ENCODE peak calls at places on chromosomes 16 and 17, in four cellular contexts. One of them, this sample, is unnamed.

GRCh38 chr16:23466162-23466885 is 13.3 kb upstream of the COG7 start:
- DNase-seq in WTC11: no peak
- DNase-seq in HepG2: no peak
- DNase-seq in K562: no peak
- DNase-seq in this sample: no peak

GRCh38 chr16:13852827-13853226 is 67.1 kb upstream of the ERCC4 start:
- DNase-seq in WTC11: no peak
- DNase-seq in HepG2: no peak
- DNase-seq in K562: no peak
- DNase-seq in this sample: no peak

GRCh38 chr17:16945513-16946201 is 26.3 kb downstream of the TNFRSF13B start:
- DNase-seq in WTC11: peak; percentile 49
- DNase-seq in HepG2: no peak
- DNase-seq in K562: no peak
- DNase-seq in this sample: peak; percentile 35

GRCh38 chr17:27247071-27247957 is 46.6 kb upstream of the WSB1 start:
- DNase-seq in WTC11: no peak
- DNase-seq in HepG2: peak; percentile 89
- DNase-seq in K562: no peak
- DNase-seq in this sample: no peak

GRCh38 chr17:44279586-44280344 is 11.8 kb upstream of the SLC4A1 start:
- DNase-seq in WTC11: peak; percentile 80
- DNase-seq in HepG2: peak; percentile 86
- DNase-seq in K562: peak; percentile 81
- DNase-seq in this sample: no peak

GRCh38 chr16:46859719-46860152 is 24.4 kb upstream of the GPT2 start:
- DNase-seq in WTC11: no peak
- DNase-seq in HepG2: peak; percentile 82
- DNase-seq in K562: no peak
- DNase-seq in this sample: no peak

GRCh38 chr17:61285483-61286320 is 113.9 kb upstream of the TBX2 start:
- DNase-seq in WTC11: peak; percentile 19
- DNase-seq in HepG2: no peak
- DNase-seq in K562: no peak
- DNase-seq in this sample: no peak

GRCh38 chr16:47060596-47060995 is 83.1 kb downstream of the NETO2 start:
- DNase-seq in WTC11: no peak
- DNase-seq in HepG2: no peak
- DNase-seq in K562: no peak
- DNase-seq in this sample: no peak

GRCh38 chr16:24253192-24253591 is 2.9 kb upstream of the CACNG3 start:
- DNase-seq in WTC11: peak; percentile 58
- DNase-seq in HepG2: peak; percentile 47
- DNase-seq in K562: peak; percentile 67
- DNase-seq in this sample: peak; percentile 68

GRCh38 chr16:87316923-87317765 is at the start of gene C16orf95:
- DNase-seq in WTC11: peak; percentile 97
- DNase-seq in HepG2: peak; percentile 95
- DNase-seq in K562: peak; percentile 100
- DNase-seq in this sample: peak; percentile 100

GRCh38 chr17:6101706-6102105 is 31.5 kb downstream of the WSCD1 start:
- DNase-seq in WTC11: no peak
- DNase-seq in HepG2: no peak
- DNase-seq in K562: no peak
- DNase-seq in this sample: no peak

GRCh38 chr16:30844671-30845449 is 49.0 kb downstream of the BCL7C start:
- DNase-seq in WTC11: peak; percentile 78
- DNase-seq in HepG2: peak; percentile 97
- DNase-seq in K562: peak; percentile 86
- DNase-seq in this sample: peak; percentile 73

GRCh38 chr17:28279411-28279810 is 39.6 kb upstream of the TMEM97 start:
- DNase-seq in WTC11: no peak
- DNase-seq in HepG2: no peak
- DNase-seq in K562: no peak
- DNase-seq in this sample: no peak

GRCh38 chr16:69423189-69423588 is 1.2 kb upstream of the CYB5B start:
- DNase-seq in WTC11: no peak
- DNase-seq in HepG2: no peak
- DNase-seq in K562: no peak
- DNase-seq in this sample: no peak

GRCh38 chr17:13027246-13027645 is 9.4 kb upstream of the ELAC2 start:
- DNase-seq in WTC11: no peak
- DNase-seq in HepG2: no peak
- DNase-seq in K562: no peak
- DNase-seq in this sample: no peak

GRCh38 chr16:31114468-31114867 is 3.0 kb upstream of the KAT8 start:
- DNase-seq in WTC11: no peak
- DNase-seq in HepG2: no peak
- DNase-seq in K562: no peak
- DNase-seq in this sample: no peak

GRCh38 chr17:46733837-46734516 is 84.5 kb downstream of the WNT3 start:
- DNase-seq in WTC11: no peak
- DNase-seq in HepG2: no peak
- DNase-seq in K562: no peak
- DNase-seq in this sample: no peak

GRCh38 chr17:4480929-4481898 is 17.5 kb upstream of the SPNS2 start:
- DNase-seq in WTC11: no peak
- DNase-seq in HepG2: no peak
- DNase-seq in K562: no peak
- DNase-seq in this sample: no peak

GRCh38 chr17:37458805-37459204 is 30.9 kb upstream of the DUSP14 start:
- DNase-seq in WTC11: no peak
- DNase-seq in HepG2: no peak
- DNase-seq in K562: no peak
- DNase-seq in this sample: no peak

GRCh38 chr17:77690271-77691161 is 268.0 kb upstream of the TNRC6C start:
- DNase-seq in WTC11: no peak
- DNase-seq in HepG2: no peak
- DNase-seq in K562: no peak
- DNase-seq in this sample: peak; percentile 88

GRCh38 chr17:30210366-30210765 is 25.1 kb downstream of the SLC6A4 start:
- DNase-seq in WTC11: no peak
- DNase-seq in HepG2: no peak
- DNase-seq in K562: no peak
- DNase-seq in this sample: no peak

GRCh38 chr17:7548585-7549400 is at the start of gene TNFSF12:
- DNase-seq in WTC11: peak; percentile 67
- DNase-seq in HepG2: no peak
- DNase-seq in K562: peak; percentile 73
- DNase-seq in this sample: peak; percentile 92

GRCh38 chr17:57853695-57854094 is 3.9 kb upstream of the MRPS23 start:
- DNase-seq in WTC11: no peak
- DNase-seq in HepG2: no peak
- DNase-seq in K562: no peak
- DNase-seq in this sample: no peak

GRCh38 chr17:78344666-78345065 is 15.2 kb downstream of the SOCS3 start:
- DNase-seq in WTC11: no peak
- DNase-seq in HepG2: no peak
- DNase-seq in K562: no peak
- DNase-seq in this sample: no peak

GRCh38 chr17:50265690-50266306 is 8.5 kb upstream of the TMEM92 start:
- DNase-seq in WTC11: no peak
- DNase-seq in HepG2: no peak
- DNase-seq in K562: no peak
- DNase-seq in this sample: peak; percentile 55

GRCh38 chr17:66002807-66003206 is 189.1 kb downstream of the CEP112 start:
- DNase-seq in WTC11: no peak
- DNase-seq in HepG2: no peak
- DNase-seq in K562: no peak
- DNase-seq in this sample: no peak

GRCh38 chr17:44044092-44044491 is 22.4 kb downstream of the LSM12 start:
- DNase-seq in WTC11: no peak
- DNase-seq in HepG2: no peak
- DNase-seq in K562: no peak
- DNase-seq in this sample: no peak

GRCh38 chr17:6996256-6997111 is 635 bp downstream of the ALOX12 start:
- DNase-seq in WTC11: no peak
- DNase-seq in HepG2: no peak
- DNase-seq in K562: no peak
- DNase-seq in this sample: no peak

GRCh38 chr17:50564916-50565315 is 4.4 kb downstream of the CACNA1G start:
- DNase-seq in WTC11: no peak
- DNase-seq in HepG2: no peak
- DNase-seq in K562: no peak
- DNase-seq in this sample: peak; percentile 80

GRCh38 chr17:34126496-34126895 is 128.6 kb upstream of the CCL2 start:
- DNase-seq in WTC11: no peak
- DNase-seq in HepG2: no peak
- DNase-seq in K562: no peak
- DNase-seq in this sample: no peak

GRCh38 chr16:85384831-85385462 is 228.2 kb upstream of the GSE1 start:
- DNase-seq in WTC11: peak; percentile 46
- DNase-seq in HepG2: no peak
- DNase-seq in K562: no peak
- DNase-seq in this sample: no peak

GRCh38 chr16:69329369-69330285 is 761 bp downstream of the PDF start:
- DNase-seq in WTC11: peak; percentile 49
- DNase-seq in HepG2: no peak
- DNase-seq in K562: no peak
- DNase-seq in this sample: peak; percentile 72

GRCh38 chr16:3149193-3149530 is 14.3 kb downstream of the ZNF213 start:
- DNase-seq in WTC11: no peak
- DNase-seq in HepG2: no peak
- DNase-seq in K562: no peak
- DNase-seq in this sample: no peak

GRCh38 chr16:59169168-59169567 is 435.1 kb upstream of the GOT2 start:
- DNase-seq in WTC11: no peak
- DNase-seq in HepG2: no peak
- DNase-seq in K562: no peak
- DNase-seq in this sample: no peak

GRCh38 chr17:6502142-6502541 is 54.2 kb downstream of the PITPNM3 start:
- DNase-seq in WTC11: no peak
- DNase-seq in HepG2: no peak
- DNase-seq in K562: no peak
- DNase-seq in this sample: no peak

GRCh38 chr16:87854907-87855683 is 14.2 kb downstream of the SLC7A5 start:
- DNase-seq in WTC11: no peak
- DNase-seq in HepG2: no peak
- DNase-seq in K562: no peak
- DNase-seq in this sample: no peak

DNA sequence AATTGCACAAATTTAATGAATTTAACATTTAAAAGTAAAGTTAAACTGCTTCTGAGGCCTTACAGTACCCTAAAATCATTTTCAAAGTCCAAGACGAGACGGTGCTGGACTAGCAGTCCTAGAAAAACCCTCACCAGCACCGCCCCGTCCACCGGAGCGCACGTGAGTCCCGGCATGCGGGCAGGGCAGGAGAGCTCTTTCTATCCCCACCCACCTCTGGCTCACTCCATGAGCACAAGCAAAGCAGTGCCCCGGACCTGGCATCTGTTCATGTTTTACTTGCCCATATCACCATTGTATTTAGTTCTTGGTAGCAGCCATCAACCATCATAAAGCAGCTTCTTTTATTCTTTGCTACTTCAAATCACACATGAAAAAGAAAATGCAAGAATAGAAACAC is 41.7 kb downstream of the ANKRD11 start:
- DNase-seq in WTC11: no peak
- DNase-seq in HepG2: no peak
- DNase-seq in K562: no peak
- DNase-seq in this sample: no peak
- TF ChIP-seq FOXJ3 in WTC11: no peak
- TF ChIP-seq FOXJ3 in HepG2: no peak
- TF ChIP-seq FOXJ3 in K562: no peak
- TF ChIP-seq FOXJ3 in this sample: no peak

GRCh38 chr16:56424791-56425438 is 430 bp downstream of the AMFR start:
- DNase-seq in WTC11: peak; percentile 48
- DNase-seq in HepG2: no peak
- DNase-seq in K562: peak; percentile 77
- DNase-seq in this sample: peak; percentile 77
- TF ChIP-seq FOXJ3 in WTC11: no peak
- TF ChIP-seq FOXJ3 in HepG2: no peak
- TF ChIP-seq FOXJ3 in K562: no peak
- TF ChIP-seq FOXJ3 in this sample: no peak

GRCh38 chr17:958712-959451 is 20.7 kb downstream of the NXN start:
- DNase-seq in WTC11: no peak
- DNase-seq in HepG2: no peak
- DNase-seq in K562: no peak
- DNase-seq in this sample: no peak

GRCh38 chr17:954431-955164 is 25.0 kb downstream of the NXN start:
- DNase-seq in WTC11: no peak
- DNase-seq in HepG2: peak; percentile 90
- DNase-seq in K562: no peak
- DNase-seq in this sample: no peak

GRCh38 chr17:953767-954166 is 25.8 kb downstream of the NXN start:
- DNase-seq in WTC11: no peak
- DNase-seq in HepG2: no peak
- DNase-seq in K562: no peak
- DNase-seq in this sample: no peak

GRCh38 chr17:956905-957304 is 22.7 kb downstream of the NXN start:
- DNase-seq in WTC11: no peak
- DNase-seq in HepG2: no peak
- DNase-seq in K562: no peak
- DNase-seq in this sample: peak; percentile 64

GRCh38 chr17:957856-958421 is 21.6 kb downstream of the NXN start:
- DNase-seq in WTC11: no peak
- DNase-seq in HepG2: no peak
- DNase-seq in K562: no peak
- DNase-seq in this sample: no peak
- TF ChIP-seq FOXJ3 in WTC11: no peak
- TF ChIP-seq FOXJ3 in HepG2: no peak
- TF ChIP-seq FOXJ3 in K562: no peak
- TF ChIP-seq FOXJ3 in this sample: no peak

DNA sequence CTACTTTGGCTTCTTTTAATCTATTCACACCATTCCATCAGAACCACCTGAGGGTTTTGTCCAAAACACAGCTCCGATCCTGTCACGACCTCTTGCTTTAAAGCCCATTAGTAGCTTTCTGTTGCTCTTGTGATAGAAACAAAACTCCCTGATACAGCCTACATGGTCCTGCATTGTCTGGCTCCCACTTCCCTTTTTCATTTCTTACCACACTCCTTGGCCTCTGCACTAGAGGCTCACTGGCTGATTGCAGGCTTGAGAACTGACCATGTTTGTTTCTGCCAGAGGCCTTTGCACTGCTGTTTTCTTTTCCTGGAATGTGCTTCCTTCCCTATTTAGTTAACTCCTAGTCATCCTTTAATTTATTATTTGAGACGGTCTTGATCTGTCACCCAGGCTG is 23.7 kb downstream of the IST1 start:
- DNase-seq in WTC11: no peak
- DNase-seq in HepG2: no peak
- DNase-seq in K562: no peak
- DNase-seq in this sample: no peak
- TF ChIP-seq FOXJ3 in WTC11: no peak
- TF ChIP-seq FOXJ3 in HepG2: no peak
- TF ChIP-seq FOXJ3 in K562: no peak
- TF ChIP-seq FOXJ3 in this sample: no peak

GRCh38 chr17:40810505-40810904 is 10.7 kb upstream of the KRT28 start:
- DNase-seq in WTC11: no peak
- DNase-seq in HepG2: peak; percentile 43
- DNase-seq in K562: no peak
- DNase-seq in this sample: no peak
- TF ChIP-seq FOXJ3 in WTC11: no peak
- TF ChIP-seq FOXJ3 in HepG2: no peak
- TF ChIP-seq FOXJ3 in K562: no peak
- TF ChIP-seq FOXJ3 in this sample: no peak

This sample was measured in SK-N-SH.